ENCODE peak calls at places on chromosome 21, in seven cellular contexts. S is RWPE1; K is K562; W is neural progenitor cell; E is CD4-positive, alpha-beta T cell; T is PC-9; R is heart left ventricle. Z is an unnamed sample.

GRCh38 chr21:41616063-41616591 is 108.2 kb upstream of the TMPRSS2 start:
- DNase-seq in S (no peak), K (no peak), W (no peak), E (no peak), T (no peak), R (peak), Z (no peak)

GRCh38 chr21:23886828-23887708 is 1720.2 kb downstream of the MRPL39 start:
- DNase-seq in S (no peak), K (no peak), W (no peak), E (no peak), T (no peak), R (no peak), Z (no peak)

GRCh38 chr21:29077651-29078090 is 4.2 kb upstream of the CCT8 start:
- DNase-seq in S (no peak), K (no peak), W (no peak), E (no peak), T (no peak), R (no peak), Z (no peak)

GRCh38 chr21:46052703-46053651 is 44.9 kb upstream of the COL6A2 start:
- DNase-seq in S (no peak), K (no peak), W (no peak), E (no peak), T (peak), R (no peak), Z (no peak)

GRCh38 chr21:27423906-27424595 is 457.2 kb upstream of the ADAMTS5 start:
- DNase-seq in S (no peak), K (no peak), W (no peak), E (no peak), T (no peak), R (peak), Z (no peak)

GRCh38 chr21:45601551-45601950 is 42.0 kb upstream of the PCBP3 start:
- DNase-seq in S (no peak), K (no peak), W (no peak), E (no peak), T (no peak), R (no peak), Z (peak)

GRCh38 chr21:45979141-45979631 is 2.4 kb upstream of the COL6A1 start:
- DNase-seq in S (no peak), K (no peak), W (no peak), E (no peak), T (no peak), R (no peak), Z (no peak)

GRCh38 chr21:44520326-44521300 is 19.4 kb downstream of the KRTAP10-1 start:
- DNase-seq in S (no peak), K (no peak), W (no peak), E (no peak), T (no peak), R (peak), Z (no peak)

GRCh38 chr21:44920694-44921604 is at the start of gene ITGB2:
- DNase-seq in S (no peak), K (no peak), W (no peak), E (peak), T (no peak), R (peak), Z (peak)

GRCh38 chr21:21137986-21138385 is 139.8 kb downstream of the NCAM2 start:
- DNase-seq in S (no peak), K (no peak), W (no peak), E (no peak), T (no peak), R (no peak), Z (no peak)

GRCh38 chr21:41460578-41461527 is 34.8 kb downstream of the MX1 start:
- DNase-seq in S (peak), K (peak), W (peak), E (peak), T (no peak), R (peak), Z (peak)

GRCh38 chr21:46096997-46097825 is 701 bp upstream of the COL6A2 start:
- DNase-seq in S (no peak), K (peak), W (no peak), E (no peak), T (no peak), R (peak), Z (peak)

GRCh38 chr21:34889287-34889536 is 159.9 kb downstream of the RUNX1 start:
- DNase-seq in S (peak), K (no peak), W (no peak), E (peak), T (no peak), R (peak), Z (no peak)

GRCh38 chr21:34890724-34891609 is 158.1 kb downstream of the RUNX1 start:
- DNase-seq in S (no peak), K (no peak), W (peak), E (no peak), T (no peak), R (no peak), Z (peak)

GRCh38 chr21:34891610-34891943 is 157.5 kb downstream of the RUNX1 start:
- DNase-seq in S (no peak), K (no peak), W (no peak), E (no peak), T (no peak), R (no peak), Z (no peak)

GRCh38 chr21:34889537-34890257 is 159.4 kb downstream of the RUNX1 start:
- DNase-seq in S (peak), K (peak), W (peak), E (peak), T (peak), R (peak), Z (peak)

GRCh38 chr21:34890258-34890723 is 158.8 kb downstream of the RUNX1 start:
- DNase-seq in S (no peak), K (no peak), W (no peak), E (no peak), T (no peak), R (no peak), Z (no peak)
- TF ChIP-seq CTCF in S (peak), K (no peak), W (no peak), E (peak), T (peak), R (no peak), Z (no peak)

DNA sequence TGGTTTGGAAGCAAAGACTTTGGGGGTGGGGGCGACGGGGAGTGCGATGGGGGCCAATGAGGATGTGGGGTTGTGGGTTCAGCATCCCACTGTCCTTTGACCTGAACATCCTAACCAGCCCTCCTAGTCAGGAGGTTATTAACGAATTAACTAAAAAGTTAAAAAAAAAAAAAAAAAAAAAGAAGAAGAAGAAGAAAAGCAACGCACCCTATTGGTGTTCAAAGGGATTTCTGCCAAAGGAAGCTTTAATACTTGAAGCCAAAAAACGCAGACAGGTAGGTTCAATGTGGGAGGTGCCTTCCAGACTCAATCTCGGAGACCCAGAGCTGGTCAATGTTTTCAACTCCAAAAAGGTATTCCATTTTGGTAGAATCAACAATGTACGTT is 2.2 kb downstream of the CLIC6 start:
- DNase-seq in S (no peak), K (no peak), W (peak), E (no peak), T (no peak), R (no peak), Z (no peak)
- TF ChIP-seq CTCF in S (no peak), K (no peak), W (peak), E (no peak), T (no peak), R (no peak), Z (no peak)

DNA sequence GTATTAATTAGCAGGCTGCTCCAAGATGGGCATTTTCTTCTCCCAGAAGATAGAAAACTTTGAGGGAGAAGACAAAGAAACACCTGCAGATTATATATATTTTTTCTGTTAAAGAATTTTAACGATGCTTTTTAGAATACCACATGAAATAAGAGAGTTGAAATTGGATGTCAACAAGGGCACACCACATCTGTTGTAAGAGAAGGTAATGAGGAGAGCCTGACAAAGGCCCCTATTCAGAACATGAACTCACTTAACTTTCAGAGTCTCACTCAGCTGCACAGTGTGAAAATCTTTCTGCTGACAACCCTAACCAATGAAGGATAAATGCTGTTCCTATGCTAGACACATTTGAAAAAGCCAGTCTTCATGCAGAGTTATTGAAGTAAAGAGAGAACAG is 7.3 kb downstream of the KRTAP22-2 start:
- DNase-seq in S (no peak), K (no peak), W (peak), E (no peak), T (no peak), R (no peak), Z (no peak)
- TF ChIP-seq CTCF in S (no peak), K (no peak), W (no peak), E (no peak), T (no peak), R (no peak), Z (no peak)

GRCh38 chr21:40276001-40276400 is 408.8 kb downstream of the PCP4 start:
- DNase-seq in S (no peak), K (no peak), W (no peak), E (no peak), T (no peak), R (no peak), Z (no peak)

GRCh38 chr21:40270134-40270533 is 402.9 kb downstream of the PCP4 start:
- DNase-seq in S (no peak), K (no peak), W (no peak), E (no peak), T (no peak), R (no peak), Z (no peak)

GRCh38 chr21:40269239-40269638 is 402.0 kb downstream of the PCP4 start:
- DNase-seq in S (no peak), K (no peak), W (no peak), E (no peak), T (no peak), R (no peak), Z (no peak)

GRCh38 chr21:40272037-40272436 is 404.8 kb downstream of the PCP4 start:
- DNase-seq in S (no peak), K (no peak), W (no peak), E (no peak), T (no peak), R (no peak), Z (no peak)

GRCh38 chr21:40271169-40271568 is 403.9 kb downstream of the PCP4 start:
- DNase-seq in S (no peak), K (no peak), W (peak), E (no peak), T (no peak), R (no peak), Z (no peak)
- TF ChIP-seq CTCF in S (no peak), K (no peak), W (no peak), E (no peak), T (no peak), R (no peak), Z (no peak)

GRCh38 chr21:36518883-36519492 is 39.1 kb upstream of the CLDN14 start:
- DNase-seq in S (no peak), K (no peak), W (no peak), E (no peak), T (no peak), R (no peak), Z (no peak)
- TF ChIP-seq CTCF in S (no peak), K (no peak), W (no peak), E (no peak), T (no peak), R (no peak), Z (no peak)

DNA sequence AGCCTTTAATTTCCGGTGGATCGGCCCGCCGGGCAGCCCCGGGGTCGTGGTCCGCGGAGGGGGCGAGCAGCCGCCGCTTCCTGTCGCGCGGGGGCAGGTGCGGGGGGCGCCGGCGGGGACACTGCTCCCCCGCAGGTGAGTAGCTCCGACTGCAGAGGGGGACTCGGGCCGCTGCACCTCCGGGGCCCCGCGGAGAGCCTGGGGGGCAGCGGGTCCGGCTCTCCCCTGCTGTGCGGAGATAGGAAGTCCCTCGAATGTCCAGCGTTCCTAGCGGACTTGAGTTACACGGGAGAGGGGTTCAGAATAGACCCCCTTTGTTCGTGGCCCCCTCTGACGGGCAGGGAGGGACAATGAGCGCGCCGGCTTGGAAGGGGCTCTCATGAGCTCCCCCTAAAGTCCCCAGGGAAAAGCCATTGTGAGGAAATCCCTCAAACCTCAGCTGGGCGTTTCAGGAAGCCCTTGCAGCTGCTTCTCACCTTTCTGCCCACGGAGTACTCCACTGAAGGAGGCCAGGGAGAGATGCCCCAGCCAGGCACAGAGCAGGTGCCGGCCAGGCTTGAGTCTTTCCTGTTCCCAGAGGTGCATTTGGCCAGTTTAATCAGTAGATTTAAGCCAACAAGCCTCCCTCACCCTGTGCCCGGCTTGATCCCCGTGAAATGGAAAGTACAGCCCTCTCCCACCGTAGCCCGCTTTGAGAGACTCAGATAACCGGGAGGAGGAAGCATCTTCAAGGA is 925 bp downstream of the PDE9A start:
- DNase-seq in S (no peak), K (no peak), W (peak), E (no peak), T (no peak), R (no peak), Z (no peak)
- TF ChIP-seq CTCF in S (no peak), K (no peak), W (peak), E (no peak), T (no peak), R (no peak), Z (no peak)

DNA sequence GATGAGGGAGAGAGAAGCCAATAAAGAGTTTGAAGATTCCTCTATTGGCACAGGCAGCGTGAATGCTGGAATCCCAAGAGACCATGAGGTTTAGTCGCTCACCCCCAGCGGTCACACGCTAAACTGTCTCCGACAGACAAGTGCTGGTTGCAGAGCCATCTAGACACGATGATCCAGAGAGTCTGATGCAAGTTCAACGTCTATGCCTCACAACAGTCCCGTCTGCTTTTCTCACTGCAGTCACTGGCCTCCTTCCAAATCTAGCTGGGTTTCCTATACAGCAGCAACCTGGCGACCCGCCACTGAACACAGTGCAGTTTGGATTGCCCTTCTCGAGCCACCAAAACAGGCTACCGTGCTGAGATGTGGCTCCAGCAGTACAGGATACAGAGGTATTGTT is 98.6 kb upstream of the KRTAP19-8 start:
- DNase-seq in S (no peak), K (no peak), W (no peak), E (no peak), T (no peak), R (no peak), Z (no peak)
- TF ChIP-seq CTCF in S (no peak), K (no peak), W (no peak), E (no peak), T (no peak), R (no peak), Z (no peak)

GRCh38 chr21:32990666-32991065 is 35.1 kb upstream of the OLIG2 start:
- DNase-seq in S (no peak), K (no peak), W (peak), E (no peak), T (no peak), R (no peak), Z (no peak)

GRCh38 chr21:32991299-32991850 is 34.4 kb upstream of the OLIG2 start:
- DNase-seq in S (no peak), K (no peak), W (peak), E (no peak), T (no peak), R (no peak), Z (no peak)

GRCh38 chr21:32993894-32994293 is 31.8 kb upstream of the OLIG2 start:
- DNase-seq in S (no peak), K (no peak), W (no peak), E (no peak), T (no peak), R (no peak), Z (no peak)

DNA sequence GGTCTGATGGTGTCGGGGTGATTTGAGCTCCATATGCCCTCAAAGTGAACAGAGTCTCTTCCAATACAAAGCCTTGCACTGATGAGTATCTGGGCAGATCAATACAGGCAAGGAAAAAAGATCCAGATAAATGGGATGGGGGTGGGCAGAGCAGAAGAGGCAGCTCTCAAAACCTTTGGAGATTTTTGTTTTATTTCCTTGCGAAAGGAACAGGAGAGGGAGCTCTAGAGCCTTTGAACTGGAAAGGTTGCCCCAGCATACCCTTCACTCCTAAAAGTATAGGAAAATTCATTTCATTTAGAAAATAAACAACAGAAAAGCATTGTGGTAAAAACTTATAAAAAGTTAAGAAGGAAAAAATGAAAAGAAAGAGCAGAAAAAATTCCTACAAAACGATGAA is 31.4 kb upstream of the OLIG2 start:
- DNase-seq in S (peak), K (peak), W (no peak), E (no peak), T (no peak), R (no peak), Z (no peak)
- TF ChIP-seq CTCF in S (peak), K (peak), W (peak), E (peak), T (peak), R (no peak), Z (no peak)

Z was measured in activated B cell treated with CpG ODN at 0.5 μM for 24 hours.